ENCODE peak calls at places on chromosome 16, in seven cellular contexts. L is AG04449; Y is stimulated activated CD8-positive, alpha-beta memory T cell treated with anti-CD3 and anti-CD28 coated beads, Interleukin-2, amount 100 ng/mL, for 48 hours; F is DMS 273 treated with DMSO at 0.1 percent for 48 hours; G is hypothalamus; O is fibroblast of the aortic adventitia; M is AG08395. V is an unnamed sample.
A peak's percentile ranks its signal among the peaks of the same experiment; 100 is the strongest.

GRCh38 chr16:5900046-5900445 is 802.5 kb upstream of the EEF2KMT start:
- DNase-seq in M (no peak), O (no peak), L (no peak), Y (no peak), G (no peak), F (no peak), V (no peak)

GRCh38 chr16:87853411-87854052 is 15.8 kb downstream of the SLC7A5 start:
- DNase-seq in M (peak; percentile 97), L (peak; percentile 65), F (peak; percentile 46), G (peak; percentile 92), Y (peak; percentile 86), O (peak; percentile 95), V (peak; percentile 87)

GRCh38 chr16:81465375-81465943 is 20.9 kb downstream of the CMIP start:
- DNase-seq in O (no peak), M (no peak), L (no peak), F (no peak), Y (no peak), G (no peak), V (no peak)

GRCh38 chr16:12637002-12637401 is 166.7 kb downstream of the CPPED1 start:
- DNase-seq in L (no peak), Y (no peak), M (no peak), O (no peak), G (no peak), F (no peak), V (no peak)

GRCh38 chr16:58452640-58453039 is 47.3 kb upstream of the NDRG4 start:
- DNase-seq in O (no peak), L (no peak), F (no peak), Y (no peak), G (no peak), M (no peak), V (no peak)

GRCh38 chr16:54201200-54201599 is 85.4 kb downstream of the IRX3 start:
- DNase-seq in L (no peak), F (no peak), O (no peak), Y (no peak), G (no peak), M (no peak), V (no peak)

GRCh38 chr16:54067317-54068065 is 219.1 kb downstream of the IRX3 start:
- DNase-seq in M (no peak), O (no peak), F (no peak), L (no peak), Y (no peak), G (no peak), V (no peak)

GRCh38 chr16:2339521-2340484 is 725 bp downstream of the ABCA3 start:
- DNase-seq in M (peak; percentile 10), F (no peak), Y (peak; percentile 19), G (peak; percentile 29), L (no peak), O (peak; percentile 5), V (peak; percentile 40)

GRCh38 chr16:1651509-1652342 is 26.4 kb upstream of the JPT2 start:
- DNase-seq in L (no peak), O (no peak), M (no peak), G (no peak), F (no peak), Y (no peak), V (no peak)

GRCh38 chr16:71504901-71505300 is 15.8 kb upstream of the ZNF19 start:
- DNase-seq in L (no peak), O (no peak), G (no peak), Y (no peak), F (no peak), M (no peak), V (no peak)

GRCh38 chr16:79008036-79008868 is 592.3 kb downstream of the MAF start:
- DNase-seq in G (no peak), M (no peak), Y (peak; percentile 9), L (no peak), F (no peak), O (no peak), V (no peak)

GRCh38 chr16:5505093-5505887 is 407.7 kb upstream of the EEF2KMT start:
- DNase-seq in Y (no peak), L (no peak), M (no peak), G (no peak), O (no peak), F (no peak), V (no peak)

GRCh38 chr16:85649978-85650863 is 37.1 kb downstream of the GSE1 start:
- DNase-seq in M (no peak), O (no peak), G (no peak), L (no peak), F (peak; percentile 37), Y (no peak), V (no peak)

GRCh38 chr16:22326771-22327445 is 29.7 kb downstream of the POLR3E start:
- DNase-seq in M (no peak), O (no peak), G (no peak), L (no peak), F (no peak), Y (no peak), V (no peak)

GRCh38 chr16:67872631-67873434 is at the start of gene EDC4:
- DNase-seq in L (peak; percentile 10), F (no peak), M (peak; percentile 93), G (peak; percentile 54), O (peak; percentile 74), Y (peak; percentile 88), V (peak; percentile 85)

GRCh38 chr16:22092143-22092933 is at the start of gene VWA3A:
- DNase-seq in G (peak; percentile 5), M (peak; percentile 87), O (peak; percentile 70), F (no peak), Y (no peak), L (peak; percentile 33), V (no peak)

GRCh38 chr16:63933841-63934240 is 1188.0 kb downstream of the CDH11 start:
- DNase-seq in Y (no peak), O (no peak), M (no peak), G (no peak), L (no peak), F (no peak), V (no peak)

GRCh38 chr16:2337431-2338296 is 2.9 kb downstream of the ABCA3 start:
- DNase-seq in M (no peak), L (no peak), G (no peak), Y (no peak), O (no peak), F (no peak), V (no peak)

GRCh38 chr16:63461248-63461841 is 1425.1 kb upstream of the CDH8 start:
- DNase-seq in O (peak; percentile 33), G (no peak), F (no peak), Y (no peak), L (peak; percentile 4), M (peak; percentile 21), V (peak; percentile 27)

GRCh38 chr16:17106243-17106791 is 364.4 kb downstream of the XYLT1 start:
- DNase-seq in Y (no peak), G (no peak), F (no peak), M (no peak), O (no peak), L (no peak), V (no peak)

GRCh38 chr16:58077796-58078195 is 51.4 kb downstream of the CFAP20 start:
- DNase-seq in Y (no peak), O (no peak), F (no peak), L (no peak), M (no peak), G (no peak), V (no peak)

GRCh38 chr16:106623-107324 is 28.7 kb downstream of the MPG start:
- DNase-seq in Y (no peak), G (peak; percentile 31), L (peak; percentile 34), O (peak; percentile 90), F (peak; percentile 69), M (peak; percentile 87), V (no peak)

GRCh38 chr16:58451945-58452401 is 48.0 kb upstream of the NDRG4 start:
- DNase-seq in O (peak; percentile 88), L (no peak), Y (no peak), F (peak; percentile 26), M (peak; percentile 38), G (no peak), V (no peak)

GRCh38 chr16:55502801-55503366 is 6.0 kb upstream of the LPCAT2 start:
- DNase-seq in F (peak; percentile 78), L (no peak), M (peak; percentile 16), Y (no peak), G (peak; percentile 92), O (peak; percentile 98), V (peak; percentile 97)

GRCh38 chr16:77850637-77851330 is 62.4 kb downstream of the VAT1L start:
- DNase-seq in F (no peak), G (no peak), M (peak; percentile 44), Y (no peak), O (peak; percentile 37), L (no peak), V (no peak)

GRCh38 chr16:457732-458400 is 32.4 kb downstream of the RAB11FIP3 start:
- DNase-seq in F (no peak), M (no peak), G (peak; percentile 41), L (no peak), O (no peak), Y (no peak), V (no peak)

GRCh38 chr16:69286941-69287713 is 24.0 kb upstream of the VPS4A start:
- DNase-seq in G (no peak), Y (no peak), M (peak; percentile 48), O (peak; percentile 88), L (no peak), F (peak; percentile 15), V (peak; percentile 75)

GRCh38 chr16:49528035-49528434 is 154.4 kb downstream of the C16orf78 start:
- DNase-seq in G (no peak), M (peak; percentile 8), Y (no peak), L (no peak), O (peak; percentile 49), F (no peak), V (peak; percentile 38)

GRCh38 chr16:17232487-17232886 is 238.3 kb downstream of the XYLT1 start:
- DNase-seq in L (no peak), O (no peak), G (no peak), Y (no peak), M (no peak), F (no peak), V (no peak)

GRCh38 chr16:21949713-21950260 is 3.4 kb upstream of the UQCRC2 start:
- DNase-seq in M (no peak), O (no peak), G (no peak), F (no peak), L (no peak), Y (no peak), V (no peak)

GRCh38 chr16:3029499-3030127 is 5.8 kb downstream of the THOC6 start:
- DNase-seq in G (no peak), M (peak; percentile 53), Y (no peak), L (no peak), F (no peak), O (peak; percentile 13), V (no peak)

GRCh38 chr16:25224731-25225319 is 8.1 kb downstream of the AQP8 start:
- DNase-seq in G (no peak), O (no peak), L (no peak), M (no peak), Y (no peak), F (no peak), V (no peak)

GRCh38 chr16:88938119-88938932 is 38.7 kb downstream of the CBFA2T3 start:
- DNase-seq in Y (no peak), G (no peak), F (no peak), L (no peak), O (no peak), M (no peak), V (no peak)

GRCh38 chr16:66274335-66275110 is 92.0 kb upstream of the CDH5 start:
- DNase-seq in Y (no peak), L (no peak), O (peak; percentile 55), F (peak; percentile 59), M (peak; percentile 40), G (no peak), V (no peak)

GRCh38 chr16:15757630-15758251 is 99.1 kb downstream of the MYH11 start:
- DNase-seq in O (no peak), Y (peak; percentile 8), L (no peak), G (no peak), F (no peak), M (no peak), V (no peak)

V was measured in uterus.